ENCODE peak calls at places on chromosomes 4 and X, in seven cellular contexts. P is NCI-H2081, L is stomach, E is transverse colon, O is NCI-H460, Y is RCC 7860, H is pulmonary artery endothelial cell. S is an unnamed sample.

GRCh38 chr4:59570850-59571476 is 1629.2 kb upstream of the ADGRL3 start:
- DNase-seq in O (no peak), L (no peak), H (no peak), Y (no peak), P (no peak), E (no peak), S (no peak)

GRCh38 chr4:13541720-13542576 is 2.4 kb downstream of the NKX3-2 start:
- DNase-seq in L (no peak), H (no peak), O (no peak), Y (no peak), P (no peak), E (peak), S (peak)

GRCh38 chr4:165765053-165765452 is 108.0 kb upstream of the TLL1 start:
- DNase-seq in L (no peak), Y (peak), H (no peak), O (no peak), E (no peak), P (no peak), S (no peak)

GRCh38 chr4:75028196-75028854 is 95.4 kb downstream of the PARM1 start:
- DNase-seq in L (no peak), O (no peak), P (no peak), Y (no peak), H (no peak), E (no peak), S (peak)

GRCh38 chrX:7889680-7890079 is 37.5 kb downstream of the PNPLA4 start:
- DNase-seq in L (no peak), H (no peak), Y (peak), E (no peak), O (no peak), P (no peak), S (no peak)

GRCh38 chr4:183999435-183999834 is 94.3 kb downstream of the STOX2 start:
- DNase-seq in P (no peak), E (no peak), H (no peak), L (no peak), Y (no peak), O (no peak), S (no peak)

GRCh38 chr4:176065365-176066249 is at the start of gene WDR17:
- DNase-seq in P (peak), Y (peak), E (peak), L (peak), H (no peak), O (peak), S (peak)

GRCh38 chr4:87950516-87950915 is 25.0 kb upstream of the SPP1 start:
- DNase-seq in L (no peak), H (no peak), Y (no peak), E (no peak), O (no peak), P (no peak), S (no peak)

GRCh38 chr4:151276787-151277557 is at the start of gene PRSS48:
- DNase-seq in H (peak), O (peak), P (peak), L (peak), Y (no peak), E (peak), S (peak)

GRCh38 chrX:130552444-130553073 is 150.8 kb downstream of the RBMX2 start:
- DNase-seq in P (no peak), Y (no peak), L (no peak), H (no peak), O (no peak), E (no peak), S (no peak)

GRCh38 chr4:144778364-144778763 is 132.4 kb downstream of the HHIP start:
- DNase-seq in L (no peak), H (no peak), O (no peak), Y (no peak), P (no peak), E (no peak), S (no peak)

GRCh38 chrX:96700625-96701024 is 16.0 kb downstream of the DIAPH2 start:
- DNase-seq in O (no peak), E (no peak), L (no peak), Y (no peak), P (no peak), H (no peak), S (no peak)

GRCh38 chr4:12679217-12679616 is 804.9 kb downstream of the RAB28 start:
- DNase-seq in H (no peak), E (no peak), L (no peak), P (peak), O (no peak), Y (no peak), S (no peak)

GRCh38 chrX:10631416-10632145 is 11.2 kb upstream of the MID1 start:
- DNase-seq in L (no peak), P (no peak), O (no peak), E (no peak), Y (no peak), H (no peak), S (no peak)

GRCh38 chr4:51885371-51885770 is 42.4 kb downstream of the DCUN1D4 start:
- DNase-seq in L (no peak), E (no peak), H (no peak), O (no peak), Y (peak), P (no peak), S (no peak)

GRCh38 chr4:5827108-5828004 is 65.5 kb downstream of the CRMP1 start:
- DNase-seq in H (peak), L (no peak), Y (no peak), O (no peak), P (no peak), E (no peak), S (no peak)

GRCh38 chr4:121156822-121157769 is 7.0 kb downstream of the TNIP3 start:
- DNase-seq in E (peak), P (no peak), Y (no peak), L (no peak), H (no peak), O (peak), S (peak)

GRCh38 chr4:137993232-137993631 is 248.9 kb downstream of the SLC7A11 start:
- DNase-seq in Y (no peak), L (no peak), O (no peak), P (no peak), E (no peak), H (no peak), S (no peak)

GRCh38 chr4:139492429-139492828 is 38.5 kb downstream of the RAB33B start:
- DNase-seq in H (no peak), Y (no peak), E (no peak), P (no peak), L (no peak), O (no peak), S (no peak)

GRCh38 chrX:137236837-137237236 is 203.0 kb upstream of the GPR101 start:
- DNase-seq in E (no peak), P (no peak), L (no peak), O (no peak), H (no peak), Y (no peak), S (no peak)

GRCh38 chr4:23942491-23942890 is 52.6 kb upstream of the PPARGC1A start:
- DNase-seq in E (no peak), O (no peak), P (no peak), H (no peak), L (no peak), Y (no peak), S (no peak)

GRCh38 chrX:46965125-46965758 is 53.0 kb downstream of the JADE3 start:
- DNase-seq in L (no peak), O (no peak), Y (peak), E (no peak), H (no peak), P (no peak), S (no peak)

GRCh38 chr4:150814873-150815272 is 200.2 kb downstream of the LRBA start:
- DNase-seq in E (no peak), L (no peak), H (no peak), Y (no peak), P (no peak), O (no peak), S (no peak)

GRCh38 chrX:39491548-39492297 is 606.0 kb downstream of the BCOR start:
- DNase-seq in Y (no peak), H (no peak), P (no peak), L (no peak), E (peak), O (no peak), S (peak)

GRCh38 chrX:24659106-24659505 is 12.0 kb upstream of the PCYT1B start:
- DNase-seq in P (peak), Y (no peak), L (no peak), E (no peak), H (no peak), O (no peak), S (no peak)

GRCh38 chr4:52877006-52877405 is 14.9 kb downstream of the RASL11B start:
- DNase-seq in Y (no peak), L (peak), E (no peak), O (no peak), H (no peak), P (peak), S (no peak)

GRCh38 chrX:14729058-14729457 is 143.8 kb downstream of the FANCB start:
- DNase-seq in E (no peak), L (no peak), Y (no peak), P (no peak), O (no peak), H (no peak), S (no peak)

GRCh38 chr4:68951078-68951805 is at the start of gene UGT2A3:
- DNase-seq in O (no peak), E (peak), Y (peak), H (no peak), L (no peak), P (no peak), S (no peak)